ENCODE peak calls at places on chromosomes 4 and X, in five cellular contexts. P is heart left ventricle, M is iris pigment epithelial cell, H is hypothalamus, X is amniotic stem cell. N is an unnamed sample.

GRCh38 chrX:40201486-40201885 is 103.7 kb upstream of the BCOR start:
- DNase-seq in M (no peak), H (no peak), X (no peak), P (no peak), N (no peak)

GRCh38 chrX:31449975-31450374 is 378.1 kb upstream of the FTHL17 start:
- DNase-seq in H (no peak), X (no peak), M (peak; percentile 48), P (no peak), N (no peak)

GRCh38 chr4:882646-883045 is 49.5 kb downstream of the GAK start:
- DNase-seq in X (no peak), P (no peak), M (no peak), H (no peak), N (no peak)

GRCh38 chr4:73599182-73599581 is 21.1 kb downstream of the RASSF6 start:
- DNase-seq in H (no peak), M (peak; percentile 90), X (no peak), P (no peak), N (no peak)

GRCh38 chrX:54415534-54416350 is 24.5 kb upstream of the TSR2 start:
- DNase-seq in M (peak; percentile 55), P (no peak), H (no peak), X (no peak), N (peak; percentile 33)

GRCh38 chr4:101282076-101282844 is 65.1 kb downstream of the PPP3CA start:
- DNase-seq in P (no peak), X (no peak), M (no peak), H (no peak), N (no peak)

GRCh38 chrX:63250253-63250868 is 100.8 kb downstream of the SPIN4 start:
- DNase-seq in X (no peak), H (no peak), P (no peak), M (peak; percentile 82), N (peak; percentile 76)

GRCh38 chr4:100641326-100641725 is 123.5 kb upstream of the EMCN start:
- DNase-seq in M (no peak), P (no peak), H (no peak), X (no peak), N (no peak)

GRCh38 chrX:139293991-139294390 is 236.5 kb upstream of the F9 start:
- DNase-seq in M (no peak), X (no peak), H (no peak), P (no peak), N (no peak)

GRCh38 chr4:117783716-117784115 is 250.6 kb upstream of the NDST3 start:
- DNase-seq in P (no peak), H (no peak), X (peak; percentile 18), M (peak; percentile 21), N (peak; percentile 52)

GRCh38 chr4:104500452-104500851 is 5.8 kb upstream of the CXXC4 start:
- DNase-seq in M (no peak), H (no peak), P (no peak), X (no peak), N (no peak)

GRCh38 chrX:6159468-6159867 is 69.2 kb downstream of the NLGN4X start:
- DNase-seq in P (no peak), M (no peak), H (no peak), X (no peak), N (peak; percentile 31)

GRCh38 chrX:20229155-20229554 is 37.6 kb downstream of the RPS6KA3 start:
- DNase-seq in X (no peak), P (no peak), H (no peak), M (no peak), N (no peak)

GRCh38 chr4:86247328-86247727 is 112.5 kb downstream of the MAPK10 start:
- DNase-seq in H (no peak), M (no peak), P (no peak), X (no peak), N (no peak)

GRCh38 chr4:2804449-2804972 is 11.6 kb downstream of the SH3BP2 start:
- DNase-seq in M (no peak), P (peak; percentile 59), X (no peak), H (no peak), N (no peak)

GRCh38 chrX:79365591-79365990 is 1.5 kb downstream of the ITM2A start:
- DNase-seq in X (no peak), H (no peak), M (no peak), P (no peak), N (no peak)

GRCh38 chr4:52961666-52962412 is 99.7 kb downstream of the RASL11B start:
- DNase-seq in X (no peak), P (no peak), H (no peak), M (no peak), N (no peak)

GRCh38 chr4:183395395-183395794 is 49.0 kb upstream of the CDKN2AIP start:
- DNase-seq in X (no peak), P (no peak), M (no peak), H (no peak), N (no peak)

GRCh38 chr4:68338625-68339024 is 11.3 kb downstream of the YTHDC1 start:
- DNase-seq in M (no peak), H (no peak), X (no peak), P (no peak), N (no peak)

GRCh38 chr4:99205104-99205979 is 13.7 kb downstream of the ADH6 start:
- DNase-seq in X (no peak), P (no peak), M (peak; percentile 12), H (no peak), N (no peak)

GRCh38 chrX:29461039-29461438 is 754.3 kb upstream of the MAGEB2 start:
- DNase-seq in H (no peak), P (no peak), X (no peak), M (no peak), N (peak; percentile 52)

GRCh38 chrX:24553016-24553415 is 87.9 kb downstream of the PDK3 start:
- DNase-seq in M (peak; percentile 9), X (no peak), P (no peak), H (no peak), N (peak; percentile 11)

GRCh38 chrX:140756948-140757347 is 47.4 kb downstream of the LINC00632 start:
- DNase-seq in P (no peak), M (no peak), H (no peak), X (no peak), N (no peak)

GRCh38 chrX:151488677-151489076 is 74.8 kb upstream of the PASD1 start:
- DNase-seq in M (no peak), P (no peak), H (no peak), X (no peak), N (peak; percentile 5)

GRCh38 chrX:123477673-123478072 is 255.2 kb downstream of the THOC2 start:
- DNase-seq in X (no peak), M (no peak), H (no peak), P (no peak), N (no peak)

GRCh38 chr4:88610771-88611170 is 18.5 kb downstream of the HERC3 start:
- DNase-seq in H (no peak), M (peak; percentile 57), P (peak; percentile 72), X (no peak), N (peak; percentile 84)

GRCh38 chr4:128913228-128913627 is 103.7 kb downstream of the JADE1 start:
- DNase-seq in P (no peak), X (no peak), M (no peak), H (no peak), N (no peak)